ENCODE peak calls at places on chromosomes 1 and 21, in five cellular contexts. U is endothelial cell; M is Peyer's patch; J is CD8-positive, alpha-beta T cell; G is ovary. O is an unnamed sample.

GRCh38 chr1:196295766-196296165 is 312.5 kb downstream of the KCNT2 start:
- DNase-seq in G (no peak), U (no peak), M (no peak), J (no peak), O (no peak)

GRCh38 chr1:12447849-12448312 is 170.1 kb downstream of the DHRS3 start:
- DNase-seq in M (no peak), J (no peak), U (no peak), G (no peak), O (no peak)

GRCh38 chr1:219086956-219087469 is 86.7 kb upstream of the LYPLAL1 start:
- DNase-seq in G (no peak), J (no peak), U (no peak), M (no peak), O (no peak)

GRCh38 chr1:119822406-119822805 is 11.1 kb upstream of the REG4 start:
- DNase-seq in J (no peak), G (no peak), U (no peak), M (no peak), O (no peak)

GRCh38 chr1:161019767-161020572 is 982 bp downstream of the F11R start:
- DNase-seq in J (no peak), M (no peak), U (peak), G (no peak), O (no peak)

GRCh38 chr1:187091666-187092065 is 262.9 kb downstream of the PLA2G4A start:
- DNase-seq in U (no peak), J (no peak), G (no peak), M (no peak), O (no peak)

GRCh38 chr21:33871171-33871570 is 44.4 kb downstream of the ATP5PO start:
- DNase-seq in G (no peak), U (no peak), J (no peak), M (no peak), O (no peak)

GRCh38 chr1:21216835-21217811 is 40.4 kb upstream of the EIF4G3 start:
- DNase-seq in G (no peak), U (peak), M (peak), J (peak), O (peak)

GRCh38 chr1:36351222-36351977 is 28.0 kb upstream of the EVA1B start:
- DNase-seq in G (no peak), J (no peak), U (no peak), M (no peak), O (peak)

GRCh38 chr1:70667771-70668170 is 256.7 kb downstream of the CTH start:
- DNase-seq in G (no peak), M (no peak), J (no peak), U (no peak), O (no peak)

GRCh38 chr1:201119206-201119814 is 7.1 kb upstream of the CACNA1S start:
- DNase-seq in G (no peak), U (peak), M (no peak), J (peak), O (no peak)

GRCh38 chr1:183600136-183600535 is 9.9 kb upstream of the NCF2 start:
- DNase-seq in J (no peak), U (no peak), M (no peak), G (no peak), O (no peak)

GRCh38 chr21:16419188-16419874 is 689.5 kb downstream of the USP25 start:
- DNase-seq in G (peak), J (no peak), U (no peak), M (no peak), O (no peak)

GRCh38 chr1:79044974-79045650 is 38.6 kb upstream of the ADGRL4 start:
- DNase-seq in U (peak), M (no peak), G (no peak), J (no peak), O (no peak)
- TF ChIP-seq CTCF in U (no peak), M (no peak), G (no peak), J (no peak), O (no peak)

DNA sequence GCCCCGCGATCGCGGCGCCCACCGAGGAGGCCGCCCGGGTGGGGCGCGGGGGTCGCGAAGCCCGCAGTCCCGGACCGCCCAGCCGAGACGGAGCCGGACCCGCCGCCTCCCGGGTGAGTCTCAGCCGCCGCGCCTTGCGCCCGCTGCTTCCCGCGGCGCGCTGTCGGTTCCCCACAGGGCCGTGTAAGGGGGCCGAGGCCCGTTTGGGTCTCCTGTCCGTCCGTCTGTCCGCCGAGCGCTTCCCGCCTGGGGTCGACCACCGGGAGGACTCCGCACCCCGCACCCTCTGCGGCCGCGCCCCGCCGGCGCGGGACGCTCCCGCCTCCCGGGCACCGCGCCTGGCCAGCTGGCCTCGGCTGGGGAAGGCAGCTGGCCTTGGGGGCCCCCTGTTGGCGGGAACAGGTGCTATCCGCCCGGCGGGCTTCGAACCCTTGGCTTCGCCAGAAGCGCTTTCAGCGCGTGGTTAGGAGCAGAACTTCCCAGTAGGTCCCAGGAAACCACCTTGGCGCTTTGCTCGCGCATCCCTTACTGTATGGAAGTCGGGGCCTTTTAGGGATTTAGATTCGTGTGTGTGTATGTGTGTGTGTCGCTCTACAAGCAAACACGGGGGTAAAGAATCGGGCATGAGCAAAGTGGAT is 414 bp downstream of the TMEM51 start:
- DNase-seq in J (no peak), M (no peak), U (peak), G (peak), O (peak)
- TF ChIP-seq CTCF in J (no peak), M (no peak), U (peak), G (peak), O (peak)

DNA sequence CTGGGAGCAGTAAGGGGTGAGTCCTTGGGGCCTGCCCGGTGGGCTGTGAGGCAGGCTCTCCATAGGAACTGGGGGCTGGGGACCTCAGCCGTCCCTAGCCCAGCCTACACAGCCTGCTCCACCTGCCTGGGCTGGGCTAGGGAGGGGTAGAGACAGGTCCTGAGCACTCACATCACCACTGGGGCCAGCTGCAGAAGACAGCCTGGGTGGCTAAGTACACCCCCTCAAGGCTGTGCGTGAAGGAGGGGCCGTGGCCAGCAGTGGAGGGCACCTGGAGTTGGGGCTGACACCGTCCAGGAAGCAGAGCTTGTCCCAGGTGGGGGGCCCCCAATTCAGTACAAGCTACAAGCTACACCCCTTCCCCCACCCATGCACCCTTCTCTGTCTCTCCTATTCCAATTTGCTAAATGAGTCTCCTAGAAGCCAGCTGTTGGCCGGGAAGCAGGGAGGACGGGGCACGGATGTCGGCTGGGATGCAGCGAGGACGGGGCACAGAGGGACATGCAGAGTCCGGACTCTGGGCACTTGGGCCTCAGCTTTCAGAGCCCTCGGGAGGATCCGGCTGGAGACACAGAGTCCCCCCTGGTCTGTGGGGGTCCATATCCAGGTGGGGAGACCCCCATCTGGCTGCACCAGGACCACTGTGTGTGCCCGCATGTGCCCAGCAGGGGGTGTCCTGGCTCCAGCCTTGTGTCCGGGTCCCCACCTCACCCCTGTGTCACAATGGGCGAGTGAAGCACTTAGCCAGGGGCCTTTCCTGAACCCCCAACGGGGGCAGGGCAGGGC is 1.8 kb downstream of the ISG15 start:
- DNase-seq in M (no peak), G (no peak), U (no peak), J (no peak), O (no peak)
- TF ChIP-seq CTCF in M (no peak), G (no peak), U (no peak), J (no peak), O (no peak)

DNA sequence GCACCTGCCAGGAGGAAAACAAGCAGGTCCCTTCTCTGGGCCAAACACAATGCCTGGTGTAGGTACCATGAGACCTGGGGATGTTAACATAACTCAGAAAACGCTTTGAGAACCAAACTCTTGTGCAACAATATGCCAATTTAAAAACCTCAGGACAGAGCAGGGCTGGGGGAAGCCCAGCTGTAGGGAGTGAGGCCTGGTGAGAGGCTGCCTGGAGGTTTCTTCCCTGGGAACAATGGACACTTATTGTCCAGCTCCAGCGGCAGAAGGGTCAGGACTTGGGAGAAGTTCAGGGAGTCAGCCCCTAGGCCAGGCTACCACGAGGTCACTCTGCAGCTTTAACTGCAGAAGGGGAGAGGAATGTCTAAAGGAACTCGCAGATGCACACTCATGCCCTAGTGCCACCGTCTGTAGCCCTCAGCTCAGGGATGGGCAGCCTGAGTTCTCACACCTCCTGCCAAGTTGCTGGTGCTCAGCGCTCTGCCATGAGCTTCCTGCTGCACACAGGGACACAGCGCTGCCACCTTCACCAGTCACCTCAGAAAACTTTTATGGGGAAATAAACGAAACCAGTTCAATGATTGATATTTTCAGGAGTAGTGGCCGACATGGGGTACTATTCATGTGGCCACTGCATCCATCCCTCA is 8.5 kb downstream of the GPR157 start:
- DNase-seq in G (no peak), U (no peak), M (no peak), J (no peak), O (no peak)
- TF ChIP-seq CTCF in G (no peak), U (no peak), M (no peak), J (no peak), O (no peak)

GRCh38 chr1:181392613-181393170 is 90.6 kb upstream of the CACNA1E start:
- DNase-seq in U (no peak), G (no peak), M (no peak), J (no peak), O (no peak)

GRCh38 chr1:181394766-181395165 is 88.6 kb upstream of the CACNA1E start:
- DNase-seq in J (no peak), U (no peak), M (no peak), G (no peak), O (no peak)

GRCh38 chr1:181390350-181391080 is 92.8 kb upstream of the CACNA1E start:
- DNase-seq in J (no peak), G (no peak), M (no peak), U (no peak), O (no peak)

GRCh38 chr1:181392133-181392532 is 91.2 kb upstream of the CACNA1E start:
- DNase-seq in M (no peak), J (no peak), U (no peak), G (no peak), O (no peak)

DNA sequence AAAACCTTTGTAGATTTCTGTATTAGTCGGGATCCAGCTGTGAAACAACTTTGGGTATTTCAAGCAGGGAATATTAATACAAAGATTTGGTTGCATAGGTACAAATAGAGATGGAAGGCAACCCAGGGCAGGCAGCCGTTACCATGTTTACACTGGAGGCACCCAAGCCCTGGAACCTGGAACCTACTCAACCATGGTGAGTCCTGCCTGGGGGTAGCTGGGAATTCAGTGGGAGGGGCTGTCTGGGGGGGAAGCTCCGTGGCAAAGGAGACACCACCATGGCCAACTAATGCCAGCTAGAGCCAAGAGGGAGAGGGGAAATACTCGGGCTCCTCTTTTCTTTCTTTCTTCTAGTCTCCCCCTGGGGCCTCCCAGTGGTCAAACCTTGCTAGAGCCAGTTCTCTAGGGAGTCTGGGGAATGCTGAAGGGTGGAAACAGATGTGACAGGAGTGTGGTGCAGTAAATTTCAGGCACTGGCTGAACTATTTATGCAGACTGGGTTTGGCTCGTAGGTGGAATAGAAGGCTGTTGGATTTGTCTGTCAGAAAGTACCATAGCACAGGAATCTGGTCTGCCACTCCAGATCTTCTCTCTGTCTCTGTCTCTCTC is 91.9 kb upstream of the CACNA1E start:
- DNase-seq in J (no peak), U (no peak), M (no peak), G (no peak), O (no peak)
- TF ChIP-seq CTCF in J (no peak), U (no peak), M (no peak), G (no peak), O (no peak)

GRCh38 chr1:224640018-224640417 is 23.9 kb downstream of the CNIH3 start:
- DNase-seq in J (no peak), M (no peak), U (no peak), G (no peak), O (no peak)

GRCh38 chr1:224640587-224640986 is 24.5 kb downstream of the CNIH3 start:
- DNase-seq in J (no peak), M (no peak), G (no peak), U (no peak), O (no peak)

GRCh38 chr1:224643653-224644052 is 27.5 kb downstream of the CNIH3 start:
- DNase-seq in M (no peak), U (no peak), J (no peak), G (no peak), O (no peak)

GRCh38 chr1:224639426-224639975 is 23.4 kb downstream of the CNIH3 start:
- DNase-seq in M (no peak), J (no peak), G (no peak), U (no peak), O (no peak)

GRCh38 chr1:224641030-224641429 is 24.9 kb downstream of the CNIH3 start:
- DNase-seq in M (no peak), J (no peak), U (no peak), G (no peak), O (no peak)
- TF ChIP-seq CTCF in M (no peak), J (no peak), U (no peak), G (no peak), O (no peak)

DNA sequence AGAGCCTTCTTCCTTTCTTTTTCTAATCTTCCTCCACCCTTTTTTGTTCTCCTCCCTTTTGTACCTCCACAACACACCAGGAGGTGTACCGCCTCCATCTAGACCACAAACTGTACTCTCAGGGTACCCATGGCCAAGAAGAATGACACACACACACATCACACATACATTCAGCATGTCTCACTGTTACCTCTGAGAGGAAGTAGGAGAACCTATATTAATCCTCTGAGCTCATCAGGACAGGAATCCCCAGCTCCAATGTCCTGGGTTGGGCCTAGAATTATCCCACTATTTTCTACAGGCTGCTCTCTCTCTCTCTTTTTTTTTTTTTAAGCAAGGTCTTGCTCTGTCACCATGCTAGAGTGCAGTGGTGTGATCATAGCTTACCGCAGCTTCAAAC is 36.7 kb downstream of the ATP2B4 start:
- DNase-seq in U (no peak), G (no peak), J (no peak), M (no peak), O (no peak)
- TF ChIP-seq CTCF in U (no peak), G (no peak), J (no peak), M (no peak), O (no peak)

GRCh38 chr1:28642847-28643635 is at the start of gene TAF12:
- DNase-seq in U (peak), J (peak), G (peak), M (peak), O (peak)

GRCh38 chr1:28642056-28642846 is 616 bp downstream of the TAF12 start:
- DNase-seq in M (no peak), G (no peak), J (no peak), U (peak), O (no peak)

GRCh38 chr1:28646040-28646439 is 2.4 kb upstream of the RNU11 start:
- DNase-seq in M (no peak), J (no peak), G (no peak), U (no peak), O (no peak)

DNA sequence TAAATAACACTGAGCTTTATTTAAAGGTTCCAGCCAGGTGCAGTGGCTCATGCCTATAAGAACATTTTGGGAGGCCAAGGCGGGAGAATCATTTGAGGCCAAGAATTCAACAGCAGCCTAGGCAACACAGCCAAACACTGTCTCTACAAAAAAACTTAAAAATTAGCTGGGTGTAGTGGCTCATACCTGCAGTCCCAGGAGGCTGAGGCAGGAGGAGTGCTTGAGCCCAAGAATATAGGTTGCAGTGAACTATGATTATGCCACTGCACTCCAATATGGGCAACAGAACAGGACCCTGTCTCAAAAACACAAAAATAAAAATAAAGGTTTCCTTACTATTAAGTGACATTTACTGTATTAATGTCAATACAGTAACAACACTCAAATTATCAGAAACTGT is 2.1 kb downstream of the TAF12 start:
- DNase-seq in J (no peak), G (no peak), U (peak), M (no peak), O (no peak)
- TF ChIP-seq CTCF in J (peak), G (no peak), U (peak), M (no peak), O (no peak)

DNA sequence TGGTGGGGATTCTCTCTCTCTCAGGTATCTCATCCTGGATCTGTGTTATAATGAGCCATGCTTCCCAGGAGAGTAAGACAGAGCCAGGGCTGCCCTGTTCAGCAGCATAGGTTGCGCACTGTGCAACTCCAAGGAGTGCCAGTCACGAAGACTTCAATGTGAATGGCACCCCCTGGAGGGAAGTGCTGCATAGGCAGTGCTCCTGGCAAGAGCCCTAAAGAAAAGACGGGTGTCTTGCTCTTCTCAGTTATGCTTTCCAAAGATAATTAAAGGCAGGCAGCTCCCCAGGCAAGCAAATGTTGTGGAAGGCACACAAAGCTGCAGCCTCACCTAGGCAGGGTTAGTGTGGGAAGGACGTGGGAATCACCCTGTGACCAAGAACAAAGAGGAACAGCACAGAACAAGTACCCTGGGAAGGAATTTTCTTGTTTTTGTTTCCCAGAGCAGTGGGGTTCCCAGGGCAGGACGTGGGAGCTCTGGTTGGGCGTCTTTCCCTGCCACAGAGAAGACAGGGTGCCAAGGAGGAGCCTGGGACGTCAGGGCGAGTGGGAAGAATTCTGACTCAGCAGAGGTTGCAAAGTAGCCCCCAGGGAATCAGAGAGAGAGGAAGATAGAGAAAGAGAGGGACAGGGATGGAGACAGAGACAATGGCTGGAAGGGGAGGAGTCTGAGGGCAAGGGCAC is 120.9 kb downstream of the KCNN3 start:
- DNase-seq in J (no peak), U (no peak), M (no peak), G (no peak), O (no peak)
- TF ChIP-seq CTCF in J (no peak), U (no peak), M (no peak), G (no peak), O (no peak)

GRCh38 chr1:27368872-27369703 is 2.3 kb upstream of the MAP3K6 start:
- DNase-seq in G (no peak), M (no peak), U (no peak), J (no peak), O (no peak)
- TF ChIP-seq CTCF in G (no peak), M (no peak), U (peak), J (no peak), O (peak)